ENCODE peak calls at places on chromosomes 7 and 10, in ten cellular contexts. W is MM.1S, J is left lung, V is GM10248, D is prostate gland, Q is upper lobe of right lung, P is endothelial cell, E is MCF 10A, N is epithelial cell of esophagus, S is upper lobe of left lung. X is an unnamed sample.

GRCh38 chr7:54788664-54789063 is 29.7 kb upstream of the SEC61G start:
- DNase-seq in W (no peak), J (no peak), V (peak), D (peak), Q (no peak), P (peak), E (peak), N (peak), S (no peak), X (peak)

GRCh38 chr10:133357293-133358151 is at the start of gene FUOM:
- DNase-seq in W (no peak), J (peak), V (peak), D (no peak), Q (peak), P (peak), E (peak), N (peak), S (peak), X (no peak)

GRCh38 chr7:140646931-140647647 is 6.5 kb upstream of the DENND2A start:
- DNase-seq in W (peak), J (no peak), V (peak), D (no peak), Q (peak), P (peak), E (peak), N (no peak), S (no peak), X (no peak)

GRCh38 chr7:124155400-124156022 is 122.6 kb upstream of the TMEM229A start:
- DNase-seq in W (peak), J (no peak), V (no peak), D (no peak), Q (no peak), P (no peak), E (peak), N (peak), S (no peak), X (no peak)

GRCh38 chr10:20971901-20972300 is 74.8 kb upstream of the NEBL start:
- DNase-seq in W (peak), J (no peak), V (no peak), D (no peak), Q (no peak), P (no peak), E (peak), N (no peak), S (no peak), X (no peak)

GRCh38 chr7:127530148-127530547 is 55.2 kb downstream of the GCC1 start:
- DNase-seq in W (no peak), J (no peak), V (no peak), D (no peak), Q (no peak), P (no peak), E (no peak), N (no peak), S (no peak), X (no peak)

GRCh38 chr10:88991161-88991899 is 732 bp downstream of the FAS start:
- DNase-seq in W (peak), J (peak), V (peak), D (peak), Q (peak), P (peak), E (peak), N (peak), S (peak), X (no peak)

GRCh38 chr7:3300221-3300650 is 816 bp upstream of the SDK1 start:
- DNase-seq in W (no peak), J (no peak), V (no peak), D (no peak), Q (no peak), P (no peak), E (no peak), N (no peak), S (no peak), X (no peak)

GRCh38 chr10:23155166-23155565 is 36.9 kb upstream of the PTF1A start:
- DNase-seq in W (no peak), J (no peak), V (no peak), D (no peak), Q (no peak), P (no peak), E (peak), N (peak), S (no peak), X (no peak)

GRCh38 chr10:6212266-6212640 is 9.5 kb downstream of the PFKFB3 start:
- DNase-seq in W (no peak), J (no peak), V (no peak), D (no peak), Q (no peak), P (no peak), E (no peak), N (no peak), S (no peak), X (no peak)

GRCh38 chr7:100584046-100584676 is 1.8 kb downstream of the LRCH4 start:
- DNase-seq in W (no peak), J (peak), V (no peak), D (no peak), Q (no peak), P (no peak), E (no peak), N (no peak), S (no peak), X (no peak)

GRCh38 chr7:151276651-151277590 is 28.4 kb upstream of the SMARCD3 start:
- DNase-seq in W (peak), J (peak), V (peak), D (peak), Q (peak), P (peak), E (peak), N (peak), S (peak), X (no peak)

GRCh38 chr10:5953676-5954075 is 23.7 kb downstream of the IL15RA start:
- DNase-seq in W (no peak), J (no peak), V (no peak), D (no peak), Q (peak), P (no peak), E (no peak), N (no peak), S (no peak), X (no peak)

GRCh38 chr10:13346280-13346819 is 1.7 kb downstream of the SEPHS1 start:
- DNase-seq in W (no peak), J (no peak), V (no peak), D (no peak), Q (no peak), P (no peak), E (peak), N (peak), S (no peak), X (no peak)

GRCh38 chr7:17887286-17887685 is 53.0 kb downstream of the SNX13 start:
- DNase-seq in W (no peak), J (no peak), V (no peak), D (no peak), Q (no peak), P (no peak), E (no peak), N (no peak), S (no peak), X (no peak)

GRCh38 chr7:44561962-44562621 is 11.6 kb downstream of the DDX56 start:
- DNase-seq in W (no peak), J (peak), V (no peak), D (no peak), Q (no peak), P (no peak), E (peak), N (peak), S (no peak), X (no peak)

GRCh38 chr7:149823191-149823630 is 15.0 kb upstream of the ZNF862 start:
- DNase-seq in W (no peak), J (no peak), V (no peak), D (no peak), Q (peak), P (no peak), E (no peak), N (no peak), S (peak), X (no peak)

GRCh38 chr10:110372656-110373055 is 67.9 kb upstream of the SMNDC1 start:
- DNase-seq in W (no peak), J (no peak), V (no peak), D (no peak), Q (no peak), P (no peak), E (peak), N (peak), S (no peak), X (no peak)

GRCh38 chr7:120837599-120837998 is 20.3 kb downstream of the TSPAN12 start:
- DNase-seq in W (no peak), J (no peak), V (no peak), D (no peak), Q (no peak), P (no peak), E (no peak), N (no peak), S (no peak), X (no peak)

GRCh38 chr7:128427289-128427891 is 17.6 kb upstream of the IMPDH1 start:
- DNase-seq in W (peak), J (no peak), V (peak), D (peak), Q (no peak), P (peak), E (peak), N (peak), S (no peak), X (no peak)

GRCh38 chr7:45643630-45644029 is 69.5 kb downstream of the ADCY1 start:
- DNase-seq in W (peak), J (no peak), V (no peak), D (no peak), Q (no peak), P (no peak), E (no peak), N (no peak), S (no peak), X (no peak)

GRCh38 chr10:120612756-120613155 is 155.7 kb downstream of the PLPP4 start:
- DNase-seq in W (no peak), J (no peak), V (no peak), D (no peak), Q (no peak), P (no peak), E (no peak), N (no peak), S (no peak), X (no peak)
- TF ChIP-seq CTCF in W (no peak), J (no peak), V (no peak), D (no peak), Q (no peak), P (no peak), E (no peak), N (no peak), S (no peak), X (no peak)

GRCh38 chr7:92695308-92696261 is 105.4 kb upstream of the FAM133B start:
- DNase-seq in W (no peak), J (no peak), V (no peak), D (peak), Q (no peak), P (peak), E (peak), N (peak), S (no peak), X (peak)
- TF ChIP-seq CTCF in W (no peak), J (no peak), V (no peak), D (no peak), Q (no peak), P (no peak), E (no peak), N (no peak), S (no peak), X (no peak)

DNA sequence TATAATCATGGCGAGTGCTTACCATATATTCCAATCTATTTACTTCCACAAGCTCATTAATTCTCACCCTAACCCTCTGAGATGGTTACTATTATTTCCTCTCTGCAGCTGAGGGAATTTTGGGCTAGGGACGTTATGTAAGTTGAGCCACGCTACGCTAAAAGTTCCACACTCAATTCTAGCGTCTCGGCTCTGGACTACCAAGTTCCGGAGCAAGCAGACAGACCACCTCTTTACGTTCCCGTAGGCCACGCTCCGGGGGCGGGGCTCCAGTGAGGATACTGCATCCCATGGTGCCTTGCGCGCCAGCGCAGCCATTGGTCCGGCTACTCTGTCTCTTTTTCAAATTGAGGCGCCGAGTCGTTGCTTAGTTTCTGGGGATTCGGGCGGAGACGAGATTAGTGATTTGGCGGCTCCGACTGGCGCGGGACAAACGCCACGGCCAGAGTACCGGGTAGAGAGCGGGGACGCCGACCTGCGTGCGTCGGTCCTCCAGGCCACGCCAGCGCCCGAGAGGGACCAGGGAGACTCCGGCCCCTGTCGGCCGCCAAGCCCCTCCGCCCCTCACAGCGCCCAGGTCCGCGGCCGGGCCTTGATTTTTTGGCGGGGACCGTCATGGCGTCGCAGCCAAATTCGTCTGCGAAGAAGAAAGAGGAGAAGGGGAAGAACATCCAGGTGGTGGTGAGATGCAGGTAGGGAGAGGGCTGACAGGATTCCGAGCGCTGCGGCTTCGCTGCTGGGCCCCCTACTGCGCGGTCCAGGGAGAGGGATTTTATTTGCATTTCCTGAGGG is at the start of gene KIF11:
- DNase-seq in W (peak), J (peak), V (peak), D (peak), Q (peak), P (peak), E (peak), N (peak), S (peak), X (peak)
- TF ChIP-seq CTCF in W (no peak), J (no peak), V (no peak), D (no peak), Q (no peak), P (no peak), E (no peak), N (no peak), S (no peak), X (no peak)

DNA sequence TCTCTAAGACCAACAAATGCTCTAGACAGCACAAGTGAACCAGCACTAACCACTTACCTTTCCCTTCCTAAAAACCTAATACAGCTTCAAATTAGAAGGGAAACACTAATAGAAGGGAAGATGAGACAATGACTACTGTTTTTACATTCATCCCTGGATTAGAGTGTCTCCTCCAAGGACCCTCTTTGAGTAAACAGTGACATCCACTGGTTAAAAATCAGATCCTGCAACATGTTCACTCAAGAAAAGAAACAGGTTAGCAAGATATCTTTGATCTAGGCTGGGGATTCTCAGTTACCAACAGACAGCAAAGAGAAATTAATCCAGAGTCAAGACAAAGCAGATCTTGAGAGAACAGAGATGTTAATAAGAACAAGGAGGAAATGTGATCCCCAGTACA is 177.7 kb upstream of the GHITM start:
- DNase-seq in W (no peak), J (no peak), V (no peak), D (no peak), Q (no peak), P (no peak), E (peak), N (no peak), S (no peak), X (no peak)
- TF ChIP-seq CTCF in W (no peak), J (no peak), V (no peak), D (no peak), Q (no peak), P (no peak), E (no peak), N (no peak), S (no peak), X (no peak)

GRCh38 chr10:127815147-127815546 is 77.6 kb downstream of the CLRN3 start:
- DNase-seq in W (peak), J (no peak), V (no peak), D (no peak), Q (no peak), P (no peak), E (no peak), N (no peak), S (no peak), X (no peak)
- TF ChIP-seq CTCF in W (peak), J (no peak), V (no peak), D (no peak), Q (no peak), P (peak), E (peak), N (no peak), S (no peak), X (no peak)